ENCODE peak calls at places on chromosomes 13 and 19, in ten cellular contexts. I is NCI-H1092; M is GM23338; L is GM04504; X is H7; Q is T-helper 1 cell; V is CD4-positive, alpha-beta T cell; N is tibial nerve; J is NCI-H146; T is astrocyte of the hippocampus. B is an unnamed sample.
A peak's percentile ranks its signal among the peaks of the same experiment; 100 is the strongest.

GRCh38 chr19:18093439-18094161 is 4.0 kb upstream of the MAST3 start:
- DNase-seq in I (no peak), M (peak; percentile 68), L (no peak), X (peak; percentile 66), Q (no peak), V (no peak), N (no peak), J (no peak), T (peak; percentile 21), B (no peak)

GRCh38 chr13:113532156-113532806 is 41.8 kb upstream of the DCUN1D2 start:
- DNase-seq in I (no peak), M (peak; percentile 73), L (no peak), X (peak; percentile 74), Q (no peak), V (no peak), N (no peak), J (no peak), T (peak; percentile 48), B (no peak)

GRCh38 chr19:24057144-24057543 is 29.8 kb upstream of the ZNF254 start:
- DNase-seq in I (no peak), M (no peak), L (no peak), X (no peak), Q (no peak), V (no peak), N (no peak), J (no peak), T (no peak), B (no peak)

GRCh38 chr13:63421113-63421512 is 2005.5 kb upstream of the PCDH20 start:
- DNase-seq in I (no peak), M (no peak), L (no peak), X (no peak), Q (no peak), V (no peak), N (no peak), J (no peak), T (no peak), B (no peak)

GRCh38 chr13:20442798-20443381 is 82.8 kb downstream of the CRYL1 start:
- DNase-seq in I (no peak), M (no peak), L (no peak), X (no peak), Q (no peak), V (no peak), N (no peak), J (no peak), T (no peak), B (no peak)

GRCh38 chr13:75473472-75473871 is 8.5 kb downstream of the TBC1D4 start:
- DNase-seq in I (no peak), M (no peak), L (no peak), X (no peak), Q (no peak), V (no peak), N (no peak), J (no peak), T (no peak), B (no peak)

GRCh38 chr19:8148410-8149231 is 771 bp downstream of the FBN3 start:
- DNase-seq in I (no peak), M (peak; percentile 97), L (no peak), X (peak; percentile 94), Q (no peak), V (no peak), N (no peak), J (peak; percentile 45), T (peak; percentile 19), B (no peak)

GRCh38 chr19:50808856-50809255 is 14.7 kb downstream of the KLK1 start:
- DNase-seq in I (no peak), M (no peak), L (no peak), X (no peak), Q (no peak), V (no peak), N (no peak), J (no peak), T (no peak), B (no peak)

GRCh38 chr19:17784201-17785008 is 10.5 kb upstream of the B3GNT3 start:
- DNase-seq in I (peak; percentile 55), M (peak; percentile 94), L (no peak), X (peak; percentile 95), Q (peak; percentile 55), V (peak; percentile 74), N (no peak), J (peak; percentile 62), T (peak; percentile 66), B (peak; percentile 36)

GRCh38 chr13:95660981-95661581 is 15.9 kb upstream of the DNAJC3 start:
- DNase-seq in I (peak; percentile 50), M (peak; percentile 74), L (peak; percentile 23), X (no peak), Q (no peak), V (no peak), N (no peak), J (peak; percentile 73), T (peak; percentile 49), B (no peak)

GRCh38 chr13:112790735-112791641 is 101.2 kb downstream of the ATP11A start:
- DNase-seq in I (no peak), M (no peak), L (no peak), X (peak; percentile 34), Q (no peak), V (no peak), N (no peak), J (no peak), T (no peak), B (no peak)

GRCh38 chr19:15680923-15681322 is 8.0 kb downstream of the CYP4F12 start:
- DNase-seq in I (no peak), M (no peak), L (no peak), X (no peak), Q (no peak), V (no peak), N (no peak), J (no peak), T (no peak), B (no peak)

GRCh38 chr13:87999791-88000190 is 328.6 kb downstream of the SLITRK5 start:
- DNase-seq in I (no peak), M (peak; percentile 18), L (peak; percentile 18), X (no peak), Q (no peak), V (no peak), N (no peak), J (peak; percentile 11), T (no peak), B (no peak)

GRCh38 chr19:2887391-2887914 is 13.3 kb upstream of the ZNF57 start:
- DNase-seq in I (peak; percentile 59), M (peak; percentile 90), L (peak; percentile 36), X (peak; percentile 82), Q (no peak), V (no peak), N (no peak), J (peak; percentile 84), T (peak; percentile 71), B (peak; percentile 36)

GRCh38 chr19:43290568-43291359 is 21.4 kb upstream of the PSG9 start:
- DNase-seq in I (no peak), M (peak; percentile 32), L (no peak), X (no peak), Q (no peak), V (no peak), N (no peak), J (no peak), T (peak; percentile 38), B (no peak)

GRCh38 chr19:41134616-41135015 is 20.4 kb downstream of the CYP2F1 start:
- DNase-seq in I (no peak), M (no peak), L (no peak), X (peak; percentile 16), Q (no peak), V (no peak), N (no peak), J (no peak), T (no peak), B (no peak)

GRCh38 chr13:52695856-52696255 is 43.2 kb downstream of the SUGT1 start:
- DNase-seq in I (no peak), M (no peak), L (peak; percentile 7), X (no peak), Q (no peak), V (no peak), N (no peak), J (no peak), T (peak; percentile 28), B (no peak)

GRCh38 chr13:99796175-99796819 is 175.3 kb downstream of the ZIC5 start:
- DNase-seq in I (no peak), M (peak; percentile 94), L (no peak), X (peak; percentile 46), Q (no peak), V (peak; percentile 4), N (no peak), J (no peak), T (peak; percentile 79), B (no peak)

GRCh38 chr19:15118248-15118647 is 11.0 kb downstream of the SYDE1 start:
- DNase-seq in I (no peak), M (no peak), L (no peak), X (no peak), Q (no peak), V (no peak), N (no peak), J (no peak), T (no peak), B (no peak)

GRCh38 chr13:32746474-32746873 is 160.2 kb downstream of the PDS5B start:
- DNase-seq in I (no peak), M (no peak), L (no peak), X (no peak), Q (no peak), V (no peak), N (no peak), J (no peak), T (peak; percentile 89), B (no peak)

GRCh38 chr19:17539288-17540117 is 15.9 kb upstream of the COLGALT1 start:
- DNase-seq in I (peak; percentile 94), M (peak; percentile 100), L (peak; percentile 73), X (peak; percentile 100), Q (peak; percentile 94), V (peak; percentile 93), N (peak; percentile 99), J (peak; percentile 99), T (peak; percentile 92), B (peak; percentile 78)

GRCh38 chr13:29855784-29856183 is 5.4 kb upstream of the UBL3 start:
- DNase-seq in I (no peak), M (no peak), L (no peak), X (no peak), Q (no peak), V (no peak), N (no peak), J (no peak), T (no peak), B (no peak)

GRCh38 chr19:17419154-17419490 is 725 bp upstream of the MVB12A start:
- DNase-seq in I (no peak), M (no peak), L (no peak), X (no peak), Q (no peak), V (no peak), N (no peak), J (no peak), T (no peak), B (no peak)

GRCh38 chr19:44002566-44003460 is at the start of gene ZNF230:
- DNase-seq in I (peak; percentile 85), M (peak; percentile 99), L (peak; percentile 89), X (peak; percentile 75), Q (peak; percentile 75), V (peak; percentile 70), N (peak; percentile 68), J (peak; percentile 97), T (peak; percentile 97), B (peak; percentile 49)

GRCh38 chr19:39406656-39407393 is at the start of gene ZFP36:
- DNase-seq in I (no peak), M (peak; percentile 83), L (peak; percentile 76), X (peak; percentile 96), Q (peak; percentile 84), V (peak; percentile 95), N (peak; percentile 90), J (peak; percentile 78), T (peak; percentile 90), B (peak; percentile 79)

GRCh38 chr13:20391597-20392452 is 133.8 kb downstream of the CRYL1 start:
- DNase-seq in I (no peak), M (peak; percentile 45), L (no peak), X (peak; percentile 73), Q (no peak), V (no peak), N (no peak), J (no peak), T (no peak), B (no peak)

GRCh38 chr19:15315101-15315500 is 17.2 kb downstream of the BRD4 start:
- DNase-seq in I (no peak), M (no peak), L (no peak), X (no peak), Q (no peak), V (no peak), N (no peak), J (peak; percentile 23), T (no peak), B (no peak)

GRCh38 chr13:89380101-89380500 is 1708.9 kb downstream of the SLITRK5 start:
- DNase-seq in I (no peak), M (no peak), L (no peak), X (no peak), Q (no peak), V (no peak), N (no peak), J (peak; percentile 7), T (no peak), B (no peak)